ENCODE peak calls at places on chromosome 9, in ten cellular contexts. N is esophagus squamous epithelium; Q is memory B cell; G is central memory CD8-positive, alpha-beta T cell; P is stimulated activated CD8-positive, alpha-beta memory T cell treated with anti-CD3 and anti-CD28 coated beads, Interleukin-15, amount 100 ng/mL, for 4 hours; B is RWPE1; Y is frontal cortex; K is midbrain; O is T-cell; C is EH. I is an unnamed sample.

GRCh38 chr9:79471577-79472543 is 99.9 kb upstream of the TLE4 start:
- DNase-seq in N (no peak), Q (no peak), G (no peak), P (no peak), B (peak; percentile 26), Y (no peak), K (peak; percentile 77), O (peak; percentile 30), C (peak; percentile 73), I (peak; percentile 20)

GRCh38 chr9:70315389-70315788 is 56.6 kb downstream of the SMC5 start:
- DNase-seq in N (no peak), Q (no peak), G (no peak), P (no peak), B (peak; percentile 18), Y (no peak), K (no peak), O (no peak), C (peak; percentile 59), I (peak; percentile 21)

GRCh38 chr9:14320272-14321245 is 6.6 kb upstream of the NFIB start:
- DNase-seq in N (no peak), Q (no peak), G (no peak), P (no peak), B (peak; percentile 40), Y (no peak), K (no peak), O (no peak), C (peak; percentile 91), I (peak; percentile 38)

GRCh38 chr9:76366275-76366674 is 28.0 kb downstream of the RFK start:
- DNase-seq in N (no peak), Q (no peak), G (no peak), P (no peak), B (no peak), Y (no peak), K (no peak), O (no peak), C (no peak), I (no peak)

GRCh38 chr9:132411091-132411508 is 1.1 kb downstream of the CFAP77 start:
- DNase-seq in N (no peak), Q (peak; percentile 74), G (peak; percentile 54), P (peak; percentile 39), B (peak; percentile 89), Y (no peak), K (peak; percentile 2), O (peak; percentile 69), C (peak; percentile 13), I (peak; percentile 29)

GRCh38 chr9:112245126-112245525 is 70.0 kb upstream of the SUSD1 start:
- DNase-seq in N (no peak), Q (no peak), G (no peak), P (no peak), B (no peak), Y (no peak), K (no peak), O (no peak), C (no peak), I (no peak)

GRCh38 chr9:134698587-134699342 is 57.2 kb downstream of the COL5A1 start:
- DNase-seq in N (no peak), Q (peak; percentile 15), G (no peak), P (no peak), B (peak; percentile 79), Y (peak; percentile 63), K (peak; percentile 52), O (peak; percentile 29), C (peak; percentile 53), I (peak; percentile 77)

GRCh38 chr9:127388037-127388855 is 8.7 kb upstream of the SLC2A8 start:
- DNase-seq in N (no peak), Q (no peak), G (peak; percentile 89), P (peak; percentile 78), B (peak; percentile 97), Y (no peak), K (peak; percentile 22), O (peak; percentile 85), C (peak; percentile 98), I (peak; percentile 90)

GRCh38 chr9:92059669-92060068 is 55.5 kb downstream of the SPTLC1 start:
- DNase-seq in N (no peak), Q (no peak), G (no peak), P (no peak), B (no peak), Y (no peak), K (no peak), O (no peak), C (no peak), I (no peak)

GRCh38 chr9:6382681-6383080 is 30.3 kb upstream of the UHRF2 start:
- DNase-seq in N (no peak), Q (no peak), G (no peak), P (no peak), B (no peak), Y (no peak), K (no peak), O (no peak), C (peak; percentile 57), I (no peak)

GRCh38 chr9:95515272-95516113 is 1.3 kb downstream of the PTCH1 start:
- DNase-seq in N (no peak), Q (no peak), G (no peak), P (no peak), B (no peak), Y (no peak), K (no peak), O (no peak), C (no peak), I (no peak)

GRCh38 chr9:96859461-96860198 is 5.3 kb upstream of the ZNF782 start:
- DNase-seq in N (no peak), Q (no peak), G (no peak), P (no peak), B (peak; percentile 93), Y (no peak), K (no peak), O (no peak), C (peak; percentile 85), I (no peak)

GRCh38 chr9:98916660-98917059 is 27.0 kb upstream of the COL15A1 start:
- DNase-seq in N (no peak), Q (no peak), G (no peak), P (no peak), B (no peak), Y (no peak), K (no peak), O (no peak), C (no peak), I (no peak)

GRCh38 chr9:68416891-68417570 is 60.6 kb downstream of the PGM5 start:
- DNase-seq in N (no peak), Q (no peak), G (no peak), P (no peak), B (no peak), Y (no peak), K (no peak), O (no peak), C (peak; percentile 16), I (no peak)

GRCh38 chr9:132878695-132879064 is at the start of gene SPACA9:
- DNase-seq in N (no peak), Q (no peak), G (no peak), P (no peak), B (peak; percentile 81), Y (peak; percentile 61), K (no peak), O (peak; percentile 14), C (peak; percentile 63), I (peak; percentile 85)

GRCh38 chr9:90872835-90873294 is 71.2 kb downstream of the SYK start:
- DNase-seq in N (no peak), Q (no peak), G (no peak), P (no peak), B (no peak), Y (no peak), K (no peak), O (no peak), C (peak; percentile 7), I (no peak)

GRCh38 chr9:110753734-110754231 is 85.2 kb downstream of the MUSK start:
- DNase-seq in N (no peak), Q (no peak), G (no peak), P (no peak), B (no peak), Y (no peak), K (no peak), O (no peak), C (peak; percentile 58), I (no peak)

GRCh38 chr9:114513050-114513951 is 8.0 kb upstream of the WHRN start:
- DNase-seq in N (no peak), Q (no peak), G (no peak), P (no peak), B (no peak), Y (no peak), K (no peak), O (no peak), C (no peak), I (no peak)

GRCh38 chr9:73853547-73853946 is 643.6 kb upstream of the RORB start:
- DNase-seq in N (no peak), Q (no peak), G (no peak), P (no peak), B (no peak), Y (no peak), K (no peak), O (no peak), C (no peak), I (no peak)

GRCh38 chr9:15243086-15243485 is 63.9 kb downstream of the TTC39B start:
- DNase-seq in N (no peak), Q (no peak), G (no peak), P (no peak), B (peak; percentile 8), Y (no peak), K (no peak), O (no peak), C (peak; percentile 62), I (peak; percentile 27)

GRCh38 chr9:124764774-124765438 is 6.2 kb downstream of the NR6A1 start:
- DNase-seq in N (no peak), Q (no peak), G (no peak), P (no peak), B (peak; percentile 52), Y (no peak), K (no peak), O (no peak), C (peak; percentile 47), I (no peak)

GRCh38 chr9:70111641-70112236 is 68.1 kb downstream of the MAMDC2 start:
- DNase-seq in N (no peak), Q (no peak), G (no peak), P (no peak), B (peak; percentile 64), Y (no peak), K (no peak), O (no peak), C (no peak), I (no peak)

GRCh38 chr9:117354997-117355396 is 59.9 kb downstream of the ASTN2 start:
- DNase-seq in N (no peak), Q (no peak), G (no peak), P (no peak), B (no peak), Y (no peak), K (no peak), O (no peak), C (no peak), I (no peak)

GRCh38 chr9:99127372-99128132 is 22.6 kb downstream of the TGFBR1 start:
- DNase-seq in N (no peak), Q (no peak), G (no peak), P (no peak), B (peak; percentile 89), Y (no peak), K (no peak), O (no peak), C (peak; percentile 82), I (no peak)

GRCh38 chr9:136487672-136488071 is 4.8 kb upstream of the SEC16A start:
- DNase-seq in N (no peak), Q (no peak), G (no peak), P (no peak), B (no peak), Y (no peak), K (no peak), O (no peak), C (no peak), I (no peak)

GRCh38 chr9:109793196-109793595 is 13.2 kb downstream of the PALM2AKAP2 start:
- DNase-seq in N (no peak), Q (no peak), G (no peak), P (no peak), B (peak; percentile 97), Y (no peak), K (no peak), O (no peak), C (peak; percentile 97), I (peak; percentile 83)

GRCh38 chr9:121991305-121991661 is 101.8 kb downstream of the TTLL11 start:
- DNase-seq in N (no peak), Q (no peak), G (no peak), P (no peak), B (no peak), Y (no peak), K (no peak), O (no peak), C (no peak), I (no peak)

GRCh38 chr9:135819905-135820304 is 87.4 kb downstream of the CAMSAP1 start:
- DNase-seq in N (no peak), Q (no peak), G (no peak), P (no peak), B (no peak), Y (no peak), K (no peak), O (no peak), C (no peak), I (no peak)

I was measured in hepatic stellate cell.